ENCODE peak calls at places on chromosomes 7 and 10, in eight cellular contexts. One of them, this sample, is unnamed.

GRCh38 chr10:119305860-119306513 is 98.6 kb downstream of the GRK5 start:
- DNase-seq in CD8-positive, alpha-beta T cell: peak; percentile 80
- DNase-seq in coronary artery: peak; percentile 86
- DNase-seq in A549: peak; percentile 92
- DNase-seq in GM12878: peak; percentile 81
- DNase-seq in neuronal stem cell: no peak
- DNase-seq in H1: no peak
- DNase-seq in lower lobe of right lung: no peak
- DNase-seq in this sample: peak; percentile 62

GRCh38 chr10:44010873-44011602 is 362.4 kb upstream of the ZNF32 start:
- DNase-seq in GM12878: peak; percentile 80
- DNase-seq in H1: no peak
- DNase-seq in lower lobe of right lung: no peak
- DNase-seq in CD8-positive, alpha-beta T cell: no peak
- DNase-seq in coronary artery: no peak
- DNase-seq in neuronal stem cell: no peak
- DNase-seq in A549: no peak
- DNase-seq in this sample: no peak

GRCh38 chr7:39336457-39336856 is 229.7 kb upstream of the YAE1 start:
- DNase-seq in CD8-positive, alpha-beta T cell: no peak
- DNase-seq in lower lobe of right lung: no peak
- DNase-seq in GM12878: no peak
- DNase-seq in A549: no peak
- DNase-seq in coronary artery: no peak
- DNase-seq in H1: no peak
- DNase-seq in neuronal stem cell: no peak
- DNase-seq in this sample: no peak

GRCh38 chr10:106504536-106504935 is 660.0 kb downstream of the SORCS1 start:
- DNase-seq in GM12878: no peak
- DNase-seq in lower lobe of right lung: no peak
- DNase-seq in coronary artery: no peak
- DNase-seq in A549: no peak
- DNase-seq in H1: no peak
- DNase-seq in CD8-positive, alpha-beta T cell: no peak
- DNase-seq in neuronal stem cell: no peak
- DNase-seq in this sample: no peak

GRCh38 chr10:110279062-110279986 is 25.4 kb downstream of the SMNDC1 start:
- DNase-seq in lower lobe of right lung: no peak
- DNase-seq in CD8-positive, alpha-beta T cell: peak; percentile 8
- DNase-seq in A549: peak; percentile 69
- DNase-seq in neuronal stem cell: peak; percentile 30
- DNase-seq in coronary artery: no peak
- DNase-seq in GM12878: peak; percentile 28
- DNase-seq in H1: no peak
- DNase-seq in this sample: no peak

GRCh38 chr7:87935373-87935706 is 1.3 kb downstream of the ADAM22 start:
- DNase-seq in GM12878: no peak
- DNase-seq in A549: no peak
- DNase-seq in neuronal stem cell: no peak
- DNase-seq in coronary artery: no peak
- DNase-seq in CD8-positive, alpha-beta T cell: no peak
- DNase-seq in H1: no peak
- DNase-seq in lower lobe of right lung: no peak
- DNase-seq in this sample: no peak

GRCh38 chr7:157763279-157764000 is 426.6 kb downstream of the DNAJB6 start:
- DNase-seq in H1: no peak
- DNase-seq in lower lobe of right lung: peak; percentile 24
- DNase-seq in CD8-positive, alpha-beta T cell: no peak
- DNase-seq in GM12878: no peak
- DNase-seq in A549: no peak
- DNase-seq in coronary artery: no peak
- DNase-seq in neuronal stem cell: no peak
- DNase-seq in this sample: no peak

GRCh38 chr7:130990178-130990832 is 256.3 kb upstream of the KLF14 start:
- DNase-seq in neuronal stem cell: no peak
- DNase-seq in H1: no peak
- DNase-seq in GM12878: no peak
- DNase-seq in A549: no peak
- DNase-seq in CD8-positive, alpha-beta T cell: no peak
- DNase-seq in coronary artery: no peak
- DNase-seq in lower lobe of right lung: peak; percentile 71
- DNase-seq in this sample: peak; percentile 73

GRCh38 chr10:37563715-37564108 is 293.7 kb downstream of the ZNF248 start:
- DNase-seq in GM12878: no peak
- DNase-seq in lower lobe of right lung: no peak
- DNase-seq in coronary artery: no peak
- DNase-seq in CD8-positive, alpha-beta T cell: no peak
- DNase-seq in A549: peak; percentile 26
- DNase-seq in neuronal stem cell: no peak
- DNase-seq in H1: no peak
- DNase-seq in this sample: no peak

GRCh38 chr10:37566336-37566735 is 291.1 kb downstream of the ZNF248 start:
- DNase-seq in A549: peak; percentile 33
- DNase-seq in H1: no peak
- DNase-seq in GM12878: no peak
- DNase-seq in neuronal stem cell: no peak
- DNase-seq in CD8-positive, alpha-beta T cell: no peak
- DNase-seq in coronary artery: no peak
- DNase-seq in lower lobe of right lung: no peak
- DNase-seq in this sample: no peak

GRCh38 chr10:37563107-37563714 is 294.2 kb downstream of the ZNF248 start:
- DNase-seq in H1: no peak
- DNase-seq in A549: peak; percentile 6
- DNase-seq in GM12878: no peak
- DNase-seq in CD8-positive, alpha-beta T cell: no peak
- DNase-seq in lower lobe of right lung: no peak
- DNase-seq in coronary artery: no peak
- DNase-seq in neuronal stem cell: no peak
- DNase-seq in this sample: no peak
- H3K27ac ChIP-seq in H1: no peak overlapping the region
- H3K27ac ChIP-seq in A549: peak overlapping the region; percentile 63
- H3K27ac ChIP-seq in GM12878: no peak overlapping the region
- H3K27ac ChIP-seq in CD8-positive, alpha-beta T cell: no peak overlapping the region
- H3K27ac ChIP-seq in lower lobe of right lung: no peak overlapping the region
- H3K27ac ChIP-seq in coronary artery: no peak overlapping the region
- H3K27ac ChIP-seq in neuronal stem cell: no peak overlapping the region
- H3K27ac ChIP-seq in this sample: peak overlapping the region; percentile 4

GRCh38 chr10:31381766-31382316 is 62.8 kb downstream of the ZEB1 start:
- DNase-seq in coronary artery: no peak
- DNase-seq in GM12878: peak; percentile 55
- DNase-seq in lower lobe of right lung: no peak
- DNase-seq in A549: no peak
- DNase-seq in H1: no peak
- DNase-seq in CD8-positive, alpha-beta T cell: no peak
- DNase-seq in neuronal stem cell: no peak
- DNase-seq in this sample: no peak

GRCh38 chr10:31384589-31384949 is 65.6 kb downstream of the ZEB1 start:
- DNase-seq in GM12878: no peak
- DNase-seq in H1: no peak
- DNase-seq in A549: no peak
- DNase-seq in lower lobe of right lung: no peak
- DNase-seq in CD8-positive, alpha-beta T cell: no peak
- DNase-seq in coronary artery: no peak
- DNase-seq in neuronal stem cell: no peak
- DNase-seq in this sample: no peak

GRCh38 chr10:31381171-31381570 is 62.2 kb downstream of the ZEB1 start:
- DNase-seq in lower lobe of right lung: no peak
- DNase-seq in H1: no peak
- DNase-seq in coronary artery: no peak
- DNase-seq in A549: no peak
- DNase-seq in GM12878: no peak
- DNase-seq in CD8-positive, alpha-beta T cell: no peak
- DNase-seq in neuronal stem cell: no peak
- DNase-seq in this sample: no peak

DNA sequence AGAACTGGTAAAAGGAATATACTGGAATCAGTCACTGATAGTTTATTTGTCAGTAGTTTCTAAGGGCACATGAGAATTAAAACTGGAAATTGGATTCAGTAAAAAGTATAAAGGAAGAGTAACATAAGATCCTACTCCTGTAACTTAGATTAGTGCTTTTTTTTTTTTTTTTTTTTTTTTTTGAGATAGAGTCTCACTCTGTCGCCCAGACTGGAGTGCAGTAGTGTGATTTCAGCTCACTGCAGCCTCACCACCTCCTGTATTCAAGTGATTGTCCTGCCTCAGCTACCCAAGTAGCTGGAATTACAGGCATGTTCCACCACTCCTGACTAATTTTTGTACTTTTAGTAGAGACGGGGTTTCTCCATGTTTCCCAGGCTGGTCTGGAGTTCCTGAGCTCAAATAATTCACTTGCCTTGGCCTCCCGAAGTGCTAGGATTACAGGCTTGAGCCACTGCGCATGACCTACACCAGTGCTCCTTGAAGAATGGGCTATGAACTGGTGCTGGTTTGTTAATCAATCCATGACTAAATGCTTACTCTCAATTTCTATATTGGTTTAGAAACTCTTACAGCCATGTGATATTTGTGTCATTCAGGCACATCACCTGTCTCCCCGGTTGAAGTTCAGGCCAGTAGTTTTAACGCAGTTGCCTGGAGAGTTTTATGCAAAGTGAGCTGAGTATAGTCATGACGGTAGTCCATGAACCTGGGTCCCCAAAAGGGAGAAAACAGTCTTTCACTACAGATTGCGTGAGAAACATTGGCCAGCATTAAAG is 65.0 kb downstream of the ZEB1 start:
- DNase-seq in H1: no peak
- DNase-seq in A549: no peak
- DNase-seq in CD8-positive, alpha-beta T cell: no peak
- DNase-seq in coronary artery: no peak
- DNase-seq in GM12878: peak; percentile 93
- DNase-seq in neuronal stem cell: no peak
- DNase-seq in lower lobe of right lung: no peak
- DNase-seq in this sample: no peak
- H3K27ac ChIP-seq in H1: no peak overlapping the region
- H3K27ac ChIP-seq in A549: no peak overlapping the region
- H3K27ac ChIP-seq in CD8-positive, alpha-beta T cell: no peak overlapping the region
- H3K27ac ChIP-seq in coronary artery: no peak overlapping the region
- H3K27ac ChIP-seq in GM12878: peak overlapping the region; percentile 97
- H3K27ac ChIP-seq in neuronal stem cell: no peak overlapping the region
- H3K27ac ChIP-seq in lower lobe of right lung: no peak overlapping the region
- H3K27ac ChIP-seq in this sample: no peak overlapping the region

DNA sequence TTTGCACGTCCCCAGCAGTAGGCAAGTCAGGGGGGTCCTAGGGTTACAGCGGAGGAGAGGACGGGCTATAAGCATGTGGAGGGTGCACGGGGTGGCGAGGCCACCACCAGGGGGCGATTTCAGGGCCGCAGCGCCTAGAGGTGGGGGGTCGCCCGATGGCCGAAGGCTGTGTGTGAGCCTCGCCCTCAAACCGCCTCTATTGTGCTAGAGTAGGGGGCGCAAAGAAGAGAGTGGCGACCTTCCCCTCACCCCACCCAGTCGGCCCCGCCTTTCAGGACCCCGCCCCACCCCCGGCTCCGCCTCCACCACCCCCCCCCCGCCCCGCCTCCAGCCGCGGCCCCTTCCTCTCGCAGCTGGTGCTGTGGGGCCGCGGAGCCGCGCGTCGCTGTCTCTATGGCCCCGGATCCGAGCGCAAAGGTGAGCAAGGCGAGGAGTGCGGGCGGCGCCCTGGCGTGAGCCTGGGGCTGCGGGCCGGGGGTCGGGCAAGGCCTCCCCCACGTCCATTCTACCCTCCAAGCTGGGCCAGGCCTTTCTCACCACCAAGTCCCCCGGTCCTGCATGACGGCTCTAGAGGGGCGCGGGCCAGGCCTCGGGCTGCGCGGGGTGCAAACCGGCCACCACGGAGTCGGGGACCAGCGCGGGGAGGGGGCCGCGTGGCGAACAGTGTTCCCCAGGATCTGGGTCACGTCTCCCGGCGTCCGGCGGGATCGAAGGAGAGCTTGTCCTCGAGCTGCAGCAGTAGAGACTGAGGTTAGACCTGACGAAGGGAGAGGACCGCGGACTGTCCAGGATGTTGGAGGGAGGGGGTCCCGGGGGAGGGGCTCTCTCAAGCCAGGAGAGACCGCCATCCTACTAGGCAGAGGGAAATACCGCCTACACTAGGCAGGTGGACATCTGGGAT is at the start of gene SEMA4G:
- DNase-seq in A549: peak; percentile 44
- DNase-seq in lower lobe of right lung: peak; percentile 60
- DNase-seq in H1: peak; percentile 90
- DNase-seq in CD8-positive, alpha-beta T cell: peak; percentile 19
- DNase-seq in neuronal stem cell: peak; percentile 56
- DNase-seq in coronary artery: no peak
- DNase-seq in GM12878: no peak
- DNase-seq in this sample: no peak
- H3K27ac ChIP-seq in A549: peak within 1 kb of the TSS; percentile 88
- H3K27ac ChIP-seq in lower lobe of right lung: no peak within 1 kb of the TSS
- H3K27ac ChIP-seq in H1: no peak within 1 kb of the TSS
- H3K27ac ChIP-seq in CD8-positive, alpha-beta T cell: no peak within 1 kb of the TSS
- H3K27ac ChIP-seq in neuronal stem cell: no peak within 1 kb of the TSS
- H3K27ac ChIP-seq in coronary artery: peak within 1 kb of the TSS; percentile 16
- H3K27ac ChIP-seq in GM12878: no peak within 1 kb of the TSS
- H3K27ac ChIP-seq in this sample: no peak within 1 kb of the TSS

GRCh38 chr7:37726022-37726421 is 42.5 kb downstream of the GPR141 start:
- DNase-seq in A549: no peak
- DNase-seq in GM12878: no peak
- DNase-seq in lower lobe of right lung: no peak
- DNase-seq in H1: no peak
- DNase-seq in CD8-positive, alpha-beta T cell: no peak
- DNase-seq in coronary artery: no peak
- DNase-seq in neuronal stem cell: no peak
- DNase-seq in this sample: no peak

GRCh38 chr7:37730489-37730888 is 46.9 kb downstream of the GPR141 start:
- DNase-seq in H1: no peak
- DNase-seq in GM12878: no peak
- DNase-seq in A549: no peak
- DNase-seq in neuronal stem cell: no peak
- DNase-seq in lower lobe of right lung: no peak
- DNase-seq in coronary artery: no peak
- DNase-seq in CD8-positive, alpha-beta T cell: no peak
- DNase-seq in this sample: no peak

GRCh38 chr7:37728747-37729146 is 45.2 kb downstream of the GPR141 start:
- DNase-seq in CD8-positive, alpha-beta T cell: no peak
- DNase-seq in lower lobe of right lung: no peak
- DNase-seq in neuronal stem cell: no peak
- DNase-seq in A549: no peak
- DNase-seq in GM12878: peak; percentile 51
- DNase-seq in coronary artery: no peak
- DNase-seq in H1: no peak
- DNase-seq in this sample: no peak

GRCh38 chr7:37732253-37732652 is 48.7 kb downstream of the GPR141 start:
- DNase-seq in CD8-positive, alpha-beta T cell: no peak
- DNase-seq in A549: peak; percentile 48
- DNase-seq in lower lobe of right lung: no peak
- DNase-seq in GM12878: peak; percentile 56
- DNase-seq in coronary artery: no peak
- DNase-seq in H1: peak; percentile 80
- DNase-seq in neuronal stem cell: peak; percentile 27
- DNase-seq in this sample: peak; percentile 44

DNA sequence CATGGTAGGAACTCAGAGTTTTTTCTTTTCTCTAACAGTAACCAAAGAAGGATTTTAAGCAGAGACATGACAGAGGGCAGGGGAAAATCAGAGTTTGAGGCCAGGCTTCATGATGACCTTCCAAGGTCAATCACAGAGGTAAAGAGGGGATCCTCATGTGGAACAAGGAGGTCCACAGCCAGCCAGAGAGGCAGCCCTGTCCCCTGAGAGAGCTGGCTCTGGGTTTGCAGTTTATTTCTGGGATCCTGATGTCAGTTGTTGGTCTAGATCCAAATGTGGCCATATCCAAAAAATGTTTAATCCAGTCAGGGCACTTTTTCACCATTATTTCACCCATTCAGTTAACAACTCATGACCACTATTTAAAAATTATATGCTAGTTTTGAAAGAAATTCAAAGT is 45.6 kb downstream of the GPR141 start:
- DNase-seq in A549: no peak
- DNase-seq in coronary artery: no peak
- DNase-seq in lower lobe of right lung: no peak
- DNase-seq in neuronal stem cell: no peak
- DNase-seq in CD8-positive, alpha-beta T cell: no peak
- DNase-seq in GM12878: no peak
- DNase-seq in H1: no peak
- DNase-seq in this sample: no peak
- H3K27ac ChIP-seq in A549: peak overlapping the region; percentile 71
- H3K27ac ChIP-seq in coronary artery: peak overlapping the region; percentile 62
- H3K27ac ChIP-seq in lower lobe of right lung: peak overlapping the region; percentile 34
- H3K27ac ChIP-seq in neuronal stem cell: no peak overlapping the region
- H3K27ac ChIP-seq in CD8-positive, alpha-beta T cell: no peak overlapping the region
- H3K27ac ChIP-seq in GM12878: no peak overlapping the region
- H3K27ac ChIP-seq in H1: no peak overlapping the region
- H3K27ac ChIP-seq in this sample: peak overlapping the region; percentile 79

This sample was measured in left lung.